ENCODE peak calls at places on chromosomes 12 and 14, in six cellular contexts. C, M, N, E, Z and G are unnamed samples. For H3K4me1, the result is how much of the 10 kb centered on the place peaks cover.

GRCh38 chr14:26370118-26370517 is 227.7 kb downstream of the NOVA1 start:
- DNase-seq in E (no peak), M (peak), Z (no peak), C (no peak), N (no peak), G (no peak)

GRCh38 chr12:121576851-121577391 is 3.9 kb downstream of the KDM2B start:
- DNase-seq in M (peak), N (no peak), C (peak), E (no peak), Z (no peak), G (no peak)

GRCh38 chr12:91523831-91524230 is 341.2 kb upstream of the DCN start:
- DNase-seq in C (no peak), E (no peak), Z (no peak), M (no peak), N (no peak), G (no peak)

GRCh38 chr14:22052795-22053194 is 379.2 kb upstream of the OR4E1 start:
- DNase-seq in Z (no peak), M (peak), N (no peak), C (peak), E (no peak), G (no peak)

GRCh38 chr12:59372971-59373370 is 222.9 kb upstream of the SLC16A7 start:
- DNase-seq in E (no peak), M (peak), Z (no peak), N (no peak), C (peak), G (no peak)

GRCh38 chr14:100680439-100681051 is 46.1 kb upstream of the DLK1 start:
- DNase-seq in C (no peak), N (no peak), E (no peak), M (no peak), Z (no peak), G (no peak)

GRCh38 chr14:86057018-86057667 is 527.2 kb downstream of the FLRT2 start:
- DNase-seq in Z (no peak), M (peak), N (no peak), C (peak), E (no peak), G (no peak)

GRCh38 chr14:93655078-93655750 is 133.1 kb downstream of the PRIMA1 start:
- DNase-seq in Z (no peak), M (peak), E (no peak), C (peak), N (no peak), G (no peak)

GRCh38 chr12:77013091-77013490 is 52.3 kb downstream of the E2F7 start:
- DNase-seq in E (no peak), C (no peak), N (no peak), M (no peak), Z (no peak), G (no peak)

GRCh38 chr12:95215925-95216324 is 1.3 kb downstream of the FGD6 start:
- DNase-seq in Z (no peak), E (no peak), N (no peak), M (peak), C (peak), G (no peak)

GRCh38 chr12:119772431-119772830 is 104.5 kb downstream of the PRKAB1 start:
- DNase-seq in E (no peak), N (no peak), M (peak), Z (no peak), C (peak), G (no peak)

GRCh38 chr14:59919582-59920377 is at the start of gene LRRC9:
- DNase-seq in M (no peak), E (no peak), Z (peak), C (no peak), N (peak), G (no peak)

GRCh38 chr12:127588224-127588623 is 678.7 kb upstream of the TMEM132C start:
- DNase-seq in M (no peak), Z (no peak), C (peak), N (no peak), E (no peak), G (no peak)

GRCh38 chr14:50797250-50798047 is 33.5 kb downstream of the NIN start:
- DNase-seq in C (no peak), M (no peak), Z (no peak), N (no peak), E (no peak), G (no peak)

GRCh38 chr12:13343380-13343779 is 146.9 kb downstream of the EMP1 start:
- DNase-seq in C (peak), M (peak), N (no peak), E (no peak), Z (no peak), G (no peak)

GRCh38 chr14:34981743-34982420 is 910 bp upstream of the SRP54 start:
- DNase-seq in N (no peak), C (peak), M (no peak), Z (peak), E (no peak), G (no peak)

GRCh38 chr12:116152268-116152667 is 125.2 kb downstream of the MED13L start:
- DNase-seq in N (no peak), C (no peak), E (no peak), Z (no peak), M (peak), G (no peak)

GRCh38 chr12:120669055-120669828 is 17.7 kb upstream of the MLEC start:
- DNase-seq in N (no peak), M (no peak), C (peak), E (peak), Z (no peak), G (no peak)

GRCh38 chr14:93892505-93892839 is 34.7 kb upstream of the FAM181A start:
- DNase-seq in N (no peak), E (no peak), M (no peak), C (no peak), Z (no peak), G (no peak)

GRCh38 chr12:89980236-89980635 is 271.6 kb upstream of the ATP2B1 start:
- DNase-seq in N (no peak), C (peak), M (peak), Z (no peak), E (no peak), G (no peak)

GRCh38 chr12:59742831-59743230 is 147.0 kb downstream of the SLC16A7 start:
- DNase-seq in N (no peak), M (peak), E (no peak), C (no peak), Z (no peak), G (no peak)

GRCh38 chr12:91139981-91140659 is 28.8 kb upstream of the LUM start:
- DNase-seq in C (peak), N (no peak), E (no peak), Z (no peak), M (peak), G (no peak)

GRCh38 chr12:6735448-6736191 is 11.8 kb downstream of the COPS7A start:
- DNase-seq in M (peak), E (peak), Z (peak), C (peak), N (peak), G (peak)

GRCh38 chr12:94326727-94327126 is 132.9 kb downstream of the CEP83 start:
- DNase-seq in C (peak), N (no peak), M (peak), Z (no peak), E (no peak), G (no peak)

GRCh38 chr14:39488600-39488999 is 56.4 kb upstream of the FBXO33 start:
- DNase-seq in M (no peak), Z (no peak), C (no peak), E (no peak), N (no peak), G (no peak)

GRCh38 chr12:122681814-122682213 is 21.3 kb downstream of the HCAR2 start:
- DNase-seq in Z (peak), N (no peak), C (no peak), M (no peak), E (no peak), G (no peak)

GRCh38 chr12:115023279-115023678 is 339.3 kb upstream of the TBX3 start:
- DNase-seq in Z (no peak), C (no peak), N (no peak), M (no peak), E (no peak), G (no peak)

GRCh38 chr12:85155791-85156190 is 119.6 kb downstream of the LRRIQ1 start:
- DNase-seq in N (no peak), E (no peak), C (peak), M (peak), Z (no peak), G (no peak)

GRCh38 chr14:48709277-48709785 is 876.8 kb downstream of the RPS29 start:
- DNase-seq in E (no peak), M (no peak), Z (no peak), N (no peak), C (no peak), G (no peak)
- H3K27ac ChIP-seq in E (no peak), M (no peak), Z (no peak), N (no peak), C (no peak), G (no peak)

DNA sequence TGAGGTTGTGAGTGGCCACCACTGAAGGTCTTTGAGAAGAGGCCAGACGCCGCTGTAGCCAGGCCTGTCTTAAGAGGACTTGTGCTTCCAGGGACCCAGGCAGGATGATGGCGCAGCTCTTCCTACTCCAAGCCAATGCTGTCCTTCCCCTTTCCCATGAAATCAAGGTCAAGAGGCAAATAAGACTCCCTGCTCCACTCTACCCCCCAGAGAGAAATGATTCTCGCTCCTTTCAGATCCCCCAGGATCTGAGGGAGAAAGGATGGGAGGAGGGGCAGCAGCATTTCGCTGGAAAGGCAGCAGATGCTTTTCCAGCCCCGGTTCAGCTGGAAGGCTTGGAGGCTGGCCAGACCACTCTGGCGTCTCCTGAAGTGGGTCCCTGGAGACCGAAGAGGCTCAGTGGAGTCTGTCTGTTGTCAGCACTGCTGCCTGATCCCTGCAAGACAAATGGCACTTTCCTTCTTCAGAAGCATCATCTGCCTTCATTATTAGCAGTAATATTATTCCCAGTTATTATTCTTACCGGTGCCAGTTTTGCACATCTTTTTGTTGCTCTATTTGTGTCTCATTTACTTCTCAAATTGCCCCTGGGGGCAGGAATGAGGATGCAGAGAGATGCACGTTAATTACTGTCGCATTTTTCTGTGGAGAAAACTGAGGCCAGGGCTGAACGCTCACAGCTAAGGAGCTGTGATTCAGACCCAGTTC is 51.4 kb downstream of the C14orf132 start:
- DNase-seq in E (no peak), C (no peak), M (no peak), N (no peak), Z (no peak), G (peak)
- TF ChIP-seq CTCF in E (no peak), C (no peak), M (no peak), N (no peak), Z (no peak), G (no peak)

GRCh38 chr12:98372340-98373018 is 142.9 kb upstream of the TMPO start:
- DNase-seq in C (no peak), N (no peak), Z (no peak), M (no peak), E (no peak), G (no peak)

GRCh38 chr12:98373019-98373554 is 142.3 kb upstream of the TMPO start:
- DNase-seq in M (peak), Z (no peak), E (no peak), C (peak), N (no peak), G (no peak)

GRCh38 chr12:98370976-98371375 is 144.4 kb upstream of the TMPO start:
- DNase-seq in C (no peak), Z (no peak), M (no peak), N (no peak), E (no peak), G (no peak)

GRCh38 chr12:98371419-98371818 is 144.0 kb upstream of the TMPO start:
- DNase-seq in M (no peak), C (no peak), N (no peak), Z (no peak), E (no peak), G (no peak)

GRCh38 chr12:98373982-98374381 is 141.4 kb upstream of the TMPO start:
- DNase-seq in Z (no peak), C (no peak), M (no peak), E (no peak), N (no peak), G (no peak)
- H3K4me1 ChIP-seq in Z (under half), C (under half), M (under half), E (under half), N (under half), G (under half)

GRCh38 chr12:32196250-32197198 is 89.9 kb downstream of the BICD1 start:
- DNase-seq in E (no peak), C (no peak), N (no peak), M (no peak), Z (no peak), G (no peak)

GRCh38 chr12:32197421-32197820 is 90.8 kb downstream of the BICD1 start:
- DNase-seq in C (no peak), M (no peak), Z (no peak), N (no peak), E (no peak), G (no peak)

GRCh38 chr12:32201096-32201495 is 94.4 kb downstream of the BICD1 start:
- DNase-seq in M (no peak), C (no peak), N (no peak), Z (no peak), E (no peak), G (no peak)

GRCh38 chr12:32201996-32202395 is 95.3 kb downstream of the BICD1 start:
- DNase-seq in M (no peak), E (no peak), Z (no peak), C (no peak), N (no peak), G (no peak)

GRCh38 chr12:32198555-32198954 is 91.9 kb downstream of the BICD1 start:
- DNase-seq in M (peak), C (peak), Z (no peak), E (no peak), N (no peak), G (no peak)
- H3K27ac ChIP-seq in M (peak), C (peak), Z (no peak), E (no peak), N (no peak), G (no peak)

GRCh38 chr12:47942327-47943230 is 20.8 kb upstream of the TMEM106C start:
- DNase-seq in Z (no peak), M (no peak), C (no peak), E (peak), N (no peak), G (peak)
- TF ChIP-seq CTCF in Z (no peak), M (peak), C (peak), E (no peak), N (peak), G (no peak)

GRCh38 chr12:124399622-124400021 is 104.7 kb downstream of the RFLNA start:
- DNase-seq in E (no peak), C (peak), N (no peak), Z (no peak), M (no peak), G (no peak)

GRCh38 chr12:124402281-124403066 is 107.6 kb downstream of the RFLNA start:
- DNase-seq in M (no peak), C (no peak), Z (no peak), N (no peak), E (no peak), G (no peak)

GRCh38 chr12:124400124-124400523 is 105.2 kb downstream of the RFLNA start:
- DNase-seq in M (no peak), Z (no peak), N (no peak), E (no peak), C (no peak), G (no peak)

GRCh38 chr12:124403273-124403672 is 108.4 kb downstream of the RFLNA start:
- DNase-seq in E (no peak), Z (no peak), C (no peak), N (no peak), M (no peak), G (peak)

DNA sequence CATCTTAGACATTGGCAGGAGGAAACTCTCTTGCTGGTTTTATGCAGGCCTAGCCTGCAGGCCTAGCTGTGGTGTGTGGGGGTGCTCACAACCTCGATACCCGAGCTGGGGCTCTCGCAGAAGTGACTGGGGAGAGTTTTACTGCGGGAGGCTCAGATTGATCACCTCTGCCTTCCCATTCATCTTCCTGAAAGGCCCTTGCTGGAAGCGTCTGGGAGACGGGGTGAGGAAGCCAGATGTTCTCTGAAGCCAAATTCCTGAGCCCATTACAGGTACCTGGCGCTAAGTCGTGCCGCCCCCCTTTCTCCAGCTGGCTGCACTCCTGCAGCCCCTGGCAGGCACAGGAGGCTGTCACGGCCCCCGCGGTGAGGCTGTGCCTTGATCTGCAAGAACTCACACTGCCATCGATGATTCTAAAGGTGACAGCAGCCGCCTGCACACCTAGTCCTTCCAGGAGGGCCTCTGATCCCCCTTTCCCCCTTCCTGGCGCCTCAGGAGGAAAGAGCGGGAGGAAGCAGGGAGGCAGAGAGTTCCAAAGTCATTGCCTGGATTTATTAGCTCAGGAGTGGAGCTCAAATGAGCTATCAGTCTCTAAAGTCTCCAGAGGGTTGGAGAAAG is 106.8 kb downstream of the RFLNA start:
- DNase-seq in E (no peak), C (no peak), N (no peak), Z (no peak), M (no peak), G (no peak)
- H3K4me1 ChIP-seq in E (half or more), C (under half), N (under half), Z (under half), M (under half), G (half or more)

DNA sequence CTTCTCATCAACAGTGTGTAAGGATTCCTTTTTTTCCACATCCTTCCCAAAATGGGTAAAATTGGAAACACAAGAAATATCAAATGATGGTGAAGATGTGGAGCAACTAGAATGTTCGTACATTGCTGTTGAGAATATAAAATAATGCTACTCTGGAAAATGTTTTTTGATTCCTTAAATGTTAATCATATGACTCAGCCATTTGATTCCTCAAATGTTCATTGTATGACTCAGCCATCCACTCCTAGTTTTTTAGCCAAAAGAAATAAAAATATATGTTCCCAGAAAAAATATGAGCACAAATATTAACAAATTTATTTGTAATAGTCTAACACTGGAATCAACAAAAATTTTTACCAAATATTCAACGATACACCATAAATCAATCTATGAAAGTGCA is 1108.6 kb downstream of the LRFN5 start:
- DNase-seq in N (no peak), M (peak), Z (no peak), C (peak), E (no peak), G (no peak)
- H3K27ac ChIP-seq in N (no peak), M (no peak), Z (no peak), C (peak), E (no peak), G (no peak)

DNA sequence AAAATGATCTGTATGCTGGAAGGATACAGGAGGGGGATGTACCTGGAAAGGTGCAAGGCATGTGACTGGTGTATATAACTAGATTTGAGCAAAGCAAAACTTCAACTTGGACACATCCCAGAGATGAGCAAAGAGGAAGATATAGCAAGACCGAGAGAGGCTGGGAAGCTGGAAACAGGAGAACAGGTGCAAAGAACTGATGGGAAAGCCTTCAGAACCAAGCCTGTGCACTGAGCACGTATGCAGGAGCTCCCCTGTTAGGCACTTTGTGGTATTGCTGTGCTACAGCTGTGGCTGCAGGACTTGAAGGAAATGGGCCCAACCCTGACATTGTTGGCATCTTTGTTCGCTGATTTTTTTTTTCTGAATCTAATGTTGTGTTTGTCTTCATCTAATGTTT is 120.7 kb upstream of the PWP1 start:
- DNase-seq in M (peak), N (no peak), C (peak), E (no peak), Z (no peak), G (no peak)
- TF ChIP-seq CTCF in M (peak), N (peak), C (peak), E (no peak), Z (no peak), G (no peak)